ENCODE peak calls at places on chromosomes 12 and 14, in ten cellular contexts. K is mesenchymal stem cell, E is right cardiac atrium, S is aorta, A is endodermal cell, Z is mesendoderm, P is mammary epithelial cell, N is uterus, I is GM23338, B is suprapubic skin. Q is an unnamed sample.
A peak's percentile ranks its signal among the peaks of the same experiment; 100 is the strongest.

GRCh38 chr12:22283006-22283506 is 51.5 kb downstream of the ST8SIA1 start:
- DNase-seq in I (no peak), B (no peak), E (no peak), N (no peak), P (peak; percentile 66), A (no peak), S (peak; percentile 46), Z (no peak), K (peak; percentile 74), Q (no peak)

GRCh38 chr14:35122696-35123387 is 490 bp downstream of the PRORP start:
- DNase-seq in I (peak; percentile 58), S (no peak), A (peak; percentile 47), E (no peak), B (no peak), K (peak; percentile 27), P (peak; percentile 12), Z (peak; percentile 74), N (no peak), Q (no peak)

GRCh38 chr12:57984629-57985151 is 43.3 kb downstream of the ATP23 start:
- DNase-seq in N (no peak), I (no peak), A (no peak), P (no peak), Z (no peak), B (no peak), E (no peak), K (no peak), S (no peak), Q (no peak)

GRCh38 chr12:2891240-2892053 is 756 bp downstream of the TULP3 start:
- DNase-seq in S (peak; percentile 77), E (peak; percentile 85), Z (peak; percentile 67), N (peak; percentile 56), B (no peak), K (peak; percentile 78), P (peak; percentile 56), A (peak; percentile 88), I (peak; percentile 79), Q (no peak)

GRCh38 chr14:71665157-71665556 is 267.1 kb upstream of the RGS6 start:
- DNase-seq in K (peak; percentile 83), N (no peak), Z (no peak), S (no peak), P (peak; percentile 50), E (no peak), I (no peak), B (no peak), A (no peak), Q (no peak)

GRCh38 chr12:26379777-26380467 is 184.5 kb downstream of the SSPN start:
- DNase-seq in B (no peak), N (no peak), I (no peak), S (no peak), A (no peak), Z (no peak), P (no peak), E (no peak), K (no peak), Q (no peak)

GRCh38 chr12:66932126-66932525 is 253.2 kb upstream of the GRIP1 start:
- DNase-seq in B (no peak), Z (no peak), K (no peak), P (no peak), I (no peak), N (no peak), A (no peak), S (no peak), E (no peak), Q (no peak)

GRCh38 chr12:80352476-80352875 is 91.6 kb upstream of the PTPRQ start:
- DNase-seq in P (peak; percentile 36), S (no peak), N (no peak), A (no peak), E (no peak), K (peak; percentile 19), B (no peak), I (peak; percentile 4), Z (peak; percentile 11), Q (no peak)

GRCh38 chr14:33323979-33324378 is 385.3 kb downstream of the NPAS3 start:
- DNase-seq in E (no peak), P (no peak), Z (no peak), K (no peak), S (no peak), I (no peak), B (no peak), N (no peak), A (no peak), Q (no peak)

GRCh38 chr14:87283547-87283946 is 709.4 kb downstream of the GALC start:
- DNase-seq in N (no peak), E (no peak), P (no peak), I (no peak), B (no peak), A (no peak), K (no peak), Z (no peak), S (no peak), Q (no peak)

GRCh38 chr12:32016680-32017482 is 57.7 kb downstream of the RESF1 start:
- DNase-seq in E (no peak), Z (no peak), K (no peak), A (no peak), P (no peak), I (peak; percentile 64), S (no peak), N (no peak), B (no peak), Q (no peak)

GRCh38 chr14:91219505-91220389 is 24.8 kb downstream of the GPR68 start:
- DNase-seq in P (no peak), N (no peak), E (peak; percentile 75), K (no peak), B (no peak), S (no peak), Z (no peak), A (no peak), I (no peak), Q (no peak)

GRCh38 chr12:19507823-19508222 is 68.5 kb downstream of the AEBP2 start:
- DNase-seq in E (no peak), K (peak; percentile 20), S (no peak), B (no peak), N (no peak), I (no peak), Z (no peak), P (peak; percentile 16), A (no peak), Q (no peak)

GRCh38 chr12:29858270-29858786 is 74.6 kb upstream of the TMTC1 start:
- DNase-seq in E (no peak), I (no peak), S (no peak), Z (no peak), N (no peak), B (no peak), K (no peak), A (no peak), P (peak; percentile 58), Q (no peak)

GRCh38 chr12:110001596-110001995 is 2.4 kb downstream of the ANKRD13A start:
- DNase-seq in A (no peak), E (no peak), K (peak; percentile 56), I (no peak), N (no peak), P (peak; percentile 81), Z (no peak), S (no peak), B (no peak), Q (no peak)

GRCh38 chr12:55703976-55704761 is 3.5 kb downstream of the ITGA7 start:
- DNase-seq in S (peak; percentile 76), I (no peak), A (no peak), P (no peak), N (peak; percentile 50), B (no peak), Z (no peak), K (no peak), E (peak; percentile 78), Q (no peak)
- H3K4me3 ChIP-seq in S (peak overlapping the region; percentile 84), I (no peak overlapping the region), A (no peak overlapping the region), P (no peak overlapping the region), N (no peak overlapping the region), B (peak overlapping the region; percentile 63), Z (no peak overlapping the region), K (no peak overlapping the region), E (peak overlapping the region; percentile 81), Q (peak overlapping the region; percentile 65)

GRCh38 chr14:68585690-68586089 is 207.2 kb downstream of the ZFP36L1 start:
- DNase-seq in I (no peak), S (no peak), E (peak; percentile 47), K (no peak), P (no peak), N (peak; percentile 72), B (no peak), Z (no peak), A (no peak), Q (no peak)
- H3K4me1 ChIP-seq in I (peaks cover 24% of the 10 kb centered on the region), S (no peaks in the 10 kb centered on the region), E (peaks cover 22% of the 10 kb centered on the region), K (peaks cover 11% of the 10 kb centered on the region), P (peaks cover 9% of the 10 kb centered on the region), N (peaks cover 25% of the 10 kb centered on the region), B (peaks cover 75% of the 10 kb centered on the region), Z (peaks cover 11% of the 10 kb centered on the region), A (peaks cover 16% of the 10 kb centered on the region), Q (peaks cover 74% of the 10 kb centered on the region)

GRCh38 chr12:104741072-104741471 is 217.0 kb downstream of the SLC41A2 start:
- DNase-seq in P (no peak), I (no peak), S (no peak), K (no peak), A (no peak), E (peak; percentile 53), B (no peak), N (no peak), Z (no peak), Q (no peak)

GRCh38 chr12:104738841-104739642 is 219.0 kb downstream of the SLC41A2 start:
- DNase-seq in Z (no peak), B (no peak), P (no peak), K (no peak), E (no peak), N (no peak), A (no peak), I (no peak), S (no peak), Q (no peak)

GRCh38 chr12:104742551-104742961 is 215.5 kb downstream of the SLC41A2 start:
- DNase-seq in E (peak; percentile 57), K (no peak), Z (no peak), B (no peak), I (no peak), P (no peak), N (no peak), A (no peak), S (peak; percentile 70), Q (no peak)

GRCh38 chr12:104741497-104742367 is 216.4 kb downstream of the SLC41A2 start:
- DNase-seq in Z (no peak), N (no peak), P (peak; percentile 7), K (peak; percentile 29), S (no peak), I (peak; percentile 41), B (no peak), E (no peak), A (no peak), Q (no peak)

DNA sequence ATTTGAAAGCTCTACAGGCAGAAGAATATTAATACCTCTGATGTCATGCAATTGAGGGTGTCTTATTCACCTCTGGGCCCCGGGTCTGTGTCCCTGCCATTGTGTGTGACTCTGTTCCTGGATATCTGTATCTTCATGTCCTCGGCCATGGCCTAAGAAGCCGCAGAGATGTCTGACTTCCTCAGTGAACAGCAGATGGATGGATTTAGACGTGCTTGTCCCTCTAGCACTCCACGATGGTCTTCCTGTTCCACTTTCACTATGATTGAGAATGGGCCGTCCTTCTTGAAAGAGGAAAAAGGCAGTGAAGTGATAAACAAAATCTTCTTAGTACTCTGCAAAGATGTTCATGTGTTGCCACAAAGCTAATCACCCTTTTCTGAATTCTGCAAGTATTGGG is 217.4 kb downstream of the SLC41A2 start:
- DNase-seq in K (no peak), B (no peak), A (no peak), E (no peak), S (no peak), N (no peak), Z (no peak), I (no peak), P (no peak), Q (no peak)
- H3K4me3 ChIP-seq in K (no peak overlapping the region), B (no peak overlapping the region), A (no peak overlapping the region), E (no peak overlapping the region), S (no peak overlapping the region), N (no peak overlapping the region), Z (no peak overlapping the region), I (no peak overlapping the region), P (no peak overlapping the region), Q (no peak overlapping the region)

GRCh38 chr12:8960185-8960584 is 10.7 kb upstream of the M6PR start:
- DNase-seq in E (no peak), I (no peak), B (no peak), K (no peak), P (no peak), S (no peak), A (no peak), N (no peak), Z (no peak), Q (no peak)
- H3K4me1 ChIP-seq in E (peaks cover 2% of the 10 kb centered on the region), I (no peaks in the 10 kb centered on the region), B (no peaks in the 10 kb centered on the region), K (no peaks in the 10 kb centered on the region), P (peaks cover 11% of the 10 kb centered on the region), S (no peaks in the 10 kb centered on the region), A (no peaks in the 10 kb centered on the region), N (no peaks in the 10 kb centered on the region), Z (no peaks in the 10 kb centered on the region), Q (no peaks in the 10 kb centered on the region)

Q was measured in esophagus squamous epithelium.